ENCODE peak calls at places on chromosome 3, in six cellular contexts. One of them, this sample, is unnamed.

GRCh38 chr3:184133840-184134745 is 1.1 kb upstream of the EIF2B5 start:
- DNase-seq in transverse colon: peak; percentile 88
- DNase-seq in heart left ventricle: peak; percentile 92
- DNase-seq in tibial nerve: peak; percentile 63
- DNase-seq in HCT116: peak; percentile 85
- DNase-seq in Karpas-422: peak; percentile 91
- DNase-seq in this sample: peak; percentile 88

GRCh38 chr3:112811150-112811884 is 35.3 kb downstream of the CD200R1L start:
- DNase-seq in heart left ventricle: peak; percentile 53
- DNase-seq in Karpas-422: no peak
- DNase-seq in HCT116: no peak
- DNase-seq in transverse colon: no peak
- DNase-seq in tibial nerve: peak; percentile 14
- DNase-seq in this sample: no peak

GRCh38 chr3:133754455-133754854 is 8.3 kb downstream of the TF start:
- DNase-seq in transverse colon: no peak
- DNase-seq in tibial nerve: no peak
- DNase-seq in heart left ventricle: no peak
- DNase-seq in Karpas-422: peak; percentile 35
- DNase-seq in HCT116: no peak
- DNase-seq in this sample: no peak

GRCh38 chr3:112333002-112333385 is at the start of gene CD200:
- DNase-seq in heart left ventricle: peak; percentile 33
- DNase-seq in transverse colon: peak; percentile 68
- DNase-seq in HCT116: no peak
- DNase-seq in Karpas-422: no peak
- DNase-seq in tibial nerve: peak; percentile 32
- DNase-seq in this sample: peak; percentile 47

GRCh38 chr3:61864886-61865285 is 303.5 kb downstream of the PTPRG start:
- DNase-seq in HCT116: no peak
- DNase-seq in heart left ventricle: no peak
- DNase-seq in tibial nerve: no peak
- DNase-seq in Karpas-422: no peak
- DNase-seq in transverse colon: no peak
- DNase-seq in this sample: no peak

GRCh38 chr3:51619983-51620382 is 51.1 kb upstream of the TEX264 start:
- DNase-seq in heart left ventricle: no peak
- DNase-seq in tibial nerve: no peak
- DNase-seq in Karpas-422: no peak
- DNase-seq in transverse colon: no peak
- DNase-seq in HCT116: no peak
- DNase-seq in this sample: no peak

GRCh38 chr3:112681822-112682325 is 40.9 kb upstream of the CCDC80 start:
- DNase-seq in heart left ventricle: no peak
- DNase-seq in transverse colon: no peak
- DNase-seq in tibial nerve: no peak
- DNase-seq in HCT116: no peak
- DNase-seq in Karpas-422: no peak
- DNase-seq in this sample: no peak

GRCh38 chr3:42023380-42023779 is 61.5 kb upstream of the ULK4 start:
- DNase-seq in heart left ventricle: no peak
- DNase-seq in tibial nerve: no peak
- DNase-seq in HCT116: no peak
- DNase-seq in transverse colon: no peak
- DNase-seq in Karpas-422: no peak
- DNase-seq in this sample: no peak

GRCh38 chr3:108090066-108090700 is 648 bp downstream of the CD47 start:
- DNase-seq in heart left ventricle: peak; percentile 36
- DNase-seq in Karpas-422: peak; percentile 83
- DNase-seq in tibial nerve: peak; percentile 19
- DNase-seq in HCT116: no peak
- DNase-seq in transverse colon: peak; percentile 29
- DNase-seq in this sample: peak; percentile 48

GRCh38 chr3:188874576-188874975 is 297.2 kb upstream of the TPRG1 start:
- DNase-seq in transverse colon: no peak
- DNase-seq in heart left ventricle: no peak
- DNase-seq in HCT116: no peak
- DNase-seq in tibial nerve: no peak
- DNase-seq in Karpas-422: no peak
- DNase-seq in this sample: no peak

GRCh38 chr3:188875413-188875812 is 296.4 kb upstream of the TPRG1 start:
- DNase-seq in Karpas-422: no peak
- DNase-seq in HCT116: no peak
- DNase-seq in heart left ventricle: no peak
- DNase-seq in tibial nerve: no peak
- DNase-seq in transverse colon: no peak
- DNase-seq in this sample: no peak

GRCh38 chr3:188881954-188882641 is 289.7 kb upstream of the TPRG1 start:
- DNase-seq in heart left ventricle: no peak
- DNase-seq in HCT116: peak; percentile 79
- DNase-seq in tibial nerve: no peak
- DNase-seq in Karpas-422: no peak
- DNase-seq in transverse colon: no peak
- DNase-seq in this sample: no peak

GRCh38 chr3:188876370-188876769 is 295.4 kb upstream of the TPRG1 start:
- DNase-seq in HCT116: no peak
- DNase-seq in Karpas-422: no peak
- DNase-seq in heart left ventricle: no peak
- DNase-seq in tibial nerve: no peak
- DNase-seq in transverse colon: no peak
- DNase-seq in this sample: no peak

DNA sequence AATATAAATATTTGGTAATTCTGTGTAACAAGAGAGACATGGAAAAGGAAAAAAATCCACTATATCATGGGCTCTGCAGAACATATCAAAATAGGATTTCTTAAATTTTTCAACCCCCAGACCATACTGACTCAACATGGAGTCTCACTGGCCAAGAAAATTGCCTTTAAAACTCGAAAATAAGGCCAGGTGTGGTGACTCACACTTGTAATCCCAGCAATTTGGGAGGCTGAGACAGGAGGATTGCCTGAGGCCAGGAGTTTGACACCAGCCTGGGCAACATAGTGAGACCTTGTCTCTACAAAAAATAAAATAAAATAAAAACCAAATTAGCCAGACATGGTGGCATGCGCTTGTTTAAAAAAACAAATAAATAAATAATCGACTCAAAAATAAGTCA is 294.4 kb upstream of the TPRG1 start:
- DNase-seq in HCT116: no peak
- DNase-seq in tibial nerve: no peak
- DNase-seq in transverse colon: no peak
- DNase-seq in heart left ventricle: no peak
- DNase-seq in Karpas-422: no peak
- DNase-seq in this sample: no peak
- H3K36me3 ChIP-seq in HCT116: no peaks in the 10 kb centered on the region
- H3K36me3 ChIP-seq in tibial nerve: no peaks in the 10 kb centered on the region
- H3K36me3 ChIP-seq in transverse colon: no peaks in the 10 kb centered on the region
- H3K36me3 ChIP-seq in heart left ventricle: peaks cover 18% of the 10 kb centered on the region
- H3K36me3 ChIP-seq in Karpas-422: no peaks in the 10 kb centered on the region
- H3K36me3 ChIP-seq in this sample: no peaks in the 10 kb centered on the region

DNA sequence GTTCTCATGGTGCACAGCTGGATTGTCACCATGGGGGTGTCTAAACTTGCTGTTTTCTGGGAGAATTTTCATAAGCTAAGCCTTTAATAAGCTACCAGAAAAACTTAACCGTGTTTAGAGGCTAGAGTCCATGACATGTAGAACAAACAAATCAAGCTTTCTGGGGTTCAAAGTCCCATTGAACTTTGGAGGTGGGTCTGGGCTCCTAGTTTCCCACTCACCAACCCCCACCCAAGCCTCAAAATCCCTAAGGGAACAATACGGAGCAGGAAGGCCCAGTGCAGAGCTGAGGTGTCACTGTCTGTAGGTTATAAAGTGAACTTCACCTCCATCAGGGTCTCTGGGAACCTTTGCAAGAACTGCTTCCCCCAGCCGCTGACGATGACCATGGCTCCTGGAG is 25.5 kb downstream of the RTP1 start:
- DNase-seq in HCT116: no peak
- DNase-seq in heart left ventricle: no peak
- DNase-seq in tibial nerve: no peak
- DNase-seq in Karpas-422: no peak
- DNase-seq in transverse colon: no peak
- DNase-seq in this sample: no peak
- H3K36me3 ChIP-seq in HCT116: no peaks in the 10 kb centered on the region
- H3K36me3 ChIP-seq in heart left ventricle: no peaks in the 10 kb centered on the region
- H3K36me3 ChIP-seq in tibial nerve: no peaks in the 10 kb centered on the region
- H3K36me3 ChIP-seq in Karpas-422: no peaks in the 10 kb centered on the region
- H3K36me3 ChIP-seq in transverse colon: no peaks in the 10 kb centered on the region
- H3K36me3 ChIP-seq in this sample: no peaks in the 10 kb centered on the region

GRCh38 chr3:9480265-9480664 is 73.4 kb downstream of the LHFPL4 start:
- DNase-seq in heart left ventricle: no peak
- DNase-seq in HCT116: no peak
- DNase-seq in tibial nerve: no peak
- DNase-seq in transverse colon: no peak
- DNase-seq in Karpas-422: no peak
- DNase-seq in this sample: no peak

GRCh38 chr3:9473496-9473895 is 76.1 kb downstream of the SETD5 start:
- DNase-seq in heart left ventricle: no peak
- DNase-seq in tibial nerve: no peak
- DNase-seq in Karpas-422: no peak
- DNase-seq in HCT116: no peak
- DNase-seq in transverse colon: no peak
- DNase-seq in this sample: no peak

GRCh38 chr3:9474482-9474881 is 77.1 kb downstream of the SETD5 start:
- DNase-seq in HCT116: no peak
- DNase-seq in heart left ventricle: no peak
- DNase-seq in Karpas-422: no peak
- DNase-seq in tibial nerve: no peak
- DNase-seq in transverse colon: no peak
- DNase-seq in this sample: no peak

DNA sequence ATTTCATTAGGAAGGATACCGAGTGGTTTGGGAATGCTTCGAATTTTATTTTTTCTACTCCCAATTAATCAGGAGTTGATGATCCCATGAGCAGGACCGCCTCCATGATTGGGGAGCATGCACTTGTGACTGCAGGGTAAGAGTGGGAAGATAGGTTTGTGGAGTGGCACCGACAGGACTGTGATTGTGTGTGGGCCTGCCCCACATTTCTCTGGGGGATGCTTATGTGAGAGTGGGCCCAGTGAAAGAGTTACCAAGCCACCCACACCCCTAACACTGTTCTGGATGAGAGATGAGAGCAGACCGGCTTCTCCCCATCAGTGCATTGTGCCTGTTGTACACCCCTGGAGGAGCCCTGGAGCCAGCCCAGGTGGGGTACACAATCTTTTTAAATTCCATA is 76.7 kb downstream of the LHFPL4 start:
- DNase-seq in transverse colon: no peak
- DNase-seq in tibial nerve: no peak
- DNase-seq in Karpas-422: no peak
- DNase-seq in heart left ventricle: no peak
- DNase-seq in HCT116: no peak
- DNase-seq in this sample: no peak
- H3K36me3 ChIP-seq in transverse colon: no peaks in the 10 kb centered on the region
- H3K36me3 ChIP-seq in tibial nerve: peaks cover 9% of the 10 kb centered on the region
- H3K36me3 ChIP-seq in Karpas-422: peaks cover 79% of the 10 kb centered on the region
- H3K36me3 ChIP-seq in heart left ventricle: peaks cover 84% of the 10 kb centered on the region
- H3K36me3 ChIP-seq in HCT116: peaks cover 75% of the 10 kb centered on the region
- H3K36me3 ChIP-seq in this sample: peaks cover 53% of the 10 kb centered on the region

DNA sequence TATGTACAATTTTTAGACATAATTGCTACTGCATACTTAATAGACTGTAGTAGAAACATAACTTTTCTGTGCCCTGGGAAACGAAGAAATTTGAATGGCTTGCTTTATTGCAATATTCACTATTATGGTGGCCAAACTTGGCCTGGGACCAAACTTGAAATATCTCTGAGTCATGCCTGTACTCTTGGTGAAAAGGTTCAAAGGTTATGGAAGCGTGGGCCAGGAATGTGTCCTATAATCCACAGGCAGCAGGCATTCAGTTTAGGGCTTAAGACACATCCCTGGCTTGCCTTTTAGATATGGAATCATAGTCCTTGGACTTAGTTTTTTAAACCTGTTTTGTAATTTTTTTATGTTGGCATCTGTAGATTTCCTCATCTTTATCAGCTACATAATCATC is 124.3 kb downstream of the LRIG1 start:
- DNase-seq in heart left ventricle: no peak
- DNase-seq in HCT116: peak; percentile 16
- DNase-seq in transverse colon: peak; percentile 75
- DNase-seq in Karpas-422: no peak
- DNase-seq in tibial nerve: no peak
- DNase-seq in this sample: peak; percentile 95
- H3K36me3 ChIP-seq in heart left ventricle: peaks cover 38% of the 10 kb centered on the region
- H3K36me3 ChIP-seq in HCT116: peaks cover 3% of the 10 kb centered on the region
- H3K36me3 ChIP-seq in transverse colon: no peaks in the 10 kb centered on the region
- H3K36me3 ChIP-seq in Karpas-422: peaks cover 21% of the 10 kb centered on the region
- H3K36me3 ChIP-seq in tibial nerve: no peaks in the 10 kb centered on the region
- H3K36me3 ChIP-seq in this sample: peaks cover 13% of the 10 kb centered on the region

GRCh38 chr3:139378587-139378986 is 10.9 kb downstream of the COPB2 start:
- DNase-seq in tibial nerve: no peak
- DNase-seq in heart left ventricle: no peak
- DNase-seq in transverse colon: no peak
- DNase-seq in HCT116: no peak
- DNase-seq in Karpas-422: peak; percentile 62
- DNase-seq in this sample: no peak

GRCh38 chr3:139377378-139377777 is 12.1 kb downstream of the COPB2 start:
- DNase-seq in HCT116: no peak
- DNase-seq in Karpas-422: no peak
- DNase-seq in transverse colon: no peak
- DNase-seq in heart left ventricle: no peak
- DNase-seq in tibial nerve: no peak
- DNase-seq in this sample: peak; percentile 12

GRCh38 chr3:139380575-139380974 is 8.9 kb downstream of the COPB2 start:
- DNase-seq in tibial nerve: no peak
- DNase-seq in transverse colon: no peak
- DNase-seq in Karpas-422: no peak
- DNase-seq in heart left ventricle: no peak
- DNase-seq in HCT116: no peak
- DNase-seq in this sample: no peak
- H3K36me3 ChIP-seq in tibial nerve: no peaks in the 10 kb centered on the region
- H3K36me3 ChIP-seq in transverse colon: peaks cover 2% of the 10 kb centered on the region
- H3K36me3 ChIP-seq in Karpas-422: peaks cover 44% of the 10 kb centered on the region
- H3K36me3 ChIP-seq in heart left ventricle: peaks cover 59% of the 10 kb centered on the region
- H3K36me3 ChIP-seq in HCT116: peaks cover 37% of the 10 kb centered on the region
- H3K36me3 ChIP-seq in this sample: peaks cover 6% of the 10 kb centered on the region

DNA sequence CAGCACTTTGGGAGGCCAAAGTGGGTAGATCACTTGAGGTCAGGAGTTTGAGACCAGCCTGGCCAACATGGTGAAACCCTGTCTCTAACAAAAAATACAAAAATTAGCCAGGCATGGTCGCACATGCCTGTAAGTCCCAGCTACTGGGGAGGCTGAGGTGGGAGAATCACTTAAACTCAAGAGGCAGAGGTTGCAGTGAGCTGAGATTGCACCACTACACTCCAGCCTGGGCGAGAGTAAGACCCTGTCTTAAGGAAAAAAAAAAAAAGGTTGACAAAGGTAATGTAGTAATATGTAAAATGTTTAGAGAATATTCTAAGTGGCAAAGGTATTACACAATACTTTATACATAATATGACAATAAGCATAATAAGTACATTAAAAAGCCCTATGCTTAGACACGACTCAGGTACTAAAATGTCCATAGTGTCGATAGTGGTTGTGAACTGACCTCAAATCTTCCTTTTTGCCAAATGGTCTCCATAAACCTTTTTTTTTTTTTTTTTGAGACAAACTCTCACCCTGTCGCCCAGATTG is 16.5 kb downstream of the RPN1 start:
- DNase-seq in HCT116: no peak
- DNase-seq in transverse colon: no peak
- DNase-seq in Karpas-422: no peak
- DNase-seq in tibial nerve: no peak
- DNase-seq in heart left ventricle: no peak
- DNase-seq in this sample: no peak
- H3K36me3 ChIP-seq in HCT116: peaks cover 38% of the 10 kb centered on the region
- H3K36me3 ChIP-seq in transverse colon: no peaks in the 10 kb centered on the region
- H3K36me3 ChIP-seq in Karpas-422: peaks cover 29% of the 10 kb centered on the region
- H3K36me3 ChIP-seq in tibial nerve: no peaks in the 10 kb centered on the region
- H3K36me3 ChIP-seq in heart left ventricle: peaks cover 64% of the 10 kb centered on the region
- H3K36me3 ChIP-seq in this sample: peaks cover 7% of the 10 kb centered on the region